ENCODE peak calls at places on chromosomes 12 and 14, in four cellular contexts. Y is NCI-H1105, R is cardiac fibroblast, B is G401. W is an unnamed sample.

GRCh38 chr12:120936197-120936596 is 32.0 kb upstream of the SPPL3 start:
- DNase-seq in Y (no peak), R (no peak), B (no peak), W (no peak)

GRCh38 chr14:69614592-69614991 is 3.2 kb downstream of the SUSD6 start:
- DNase-seq in Y (no peak), R (no peak), B (peak), W (no peak)

GRCh38 chr12:175250-175649 is 38.7 kb downstream of the SLC6A12 start:
- DNase-seq in Y (no peak), R (no peak), B (peak), W (no peak)

GRCh38 chr14:39035336-39035735 is 67.7 kb downstream of the SEC23A start:
- DNase-seq in Y (no peak), R (no peak), B (no peak), W (no peak)

GRCh38 chr12:126033746-126034145 is 968.5 kb downstream of the AACS start:
- DNase-seq in Y (no peak), R (no peak), B (no peak), W (no peak)

GRCh38 chr12:106840217-106840616 is 65.7 kb downstream of the RIC8B start:
- DNase-seq in Y (no peak), R (peak), B (no peak), W (no peak)

GRCh38 chr12:52126050-52126604 is 46.6 kb downstream of the SMIM41 start:
- DNase-seq in Y (no peak), R (no peak), B (no peak), W (no peak)

GRCh38 chr12:112803620-112804279 is 12.2 kb downstream of the RPH3A start:
- DNase-seq in Y (no peak), R (no peak), B (no peak), W (no peak)

GRCh38 chr12:19404232-19404880 is 34.9 kb upstream of the AEBP2 start:
- DNase-seq in Y (no peak), R (no peak), B (no peak), W (no peak)

GRCh38 chr14:68424443-68425172 is 368.3 kb downstream of the ZFP36L1 start:
- DNase-seq in Y (no peak), R (no peak), B (no peak), W (no peak)

GRCh38 chr12:122227341-122227740 is 1.5 kb upstream of the DIABLO start:
- DNase-seq in Y (peak), R (no peak), B (no peak), W (no peak)

GRCh38 chr12:8065991-8066594 is at the start of gene C3AR1:
- DNase-seq in Y (no peak), R (peak), B (no peak), W (no peak)

GRCh38 chr12:89349814-89350213 is 2.5 kb downstream of the DUSP6 start:
- DNase-seq in Y (no peak), R (peak), B (no peak), W (no peak)

GRCh38 chr14:90519262-90519920 is 122.6 kb downstream of the CALM1 start:
- DNase-seq in Y (no peak), R (no peak), B (no peak), W (peak)

GRCh38 chr14:99338313-99338712 is 66.3 kb upstream of the BCL11B start:
- DNase-seq in Y (no peak), R (no peak), B (no peak), W (no peak)

GRCh38 chr14:100546051-100546443 is 41.2 kb downstream of the BEGAIN start:
- DNase-seq in Y (no peak), R (no peak), B (no peak), W (no peak)

GRCh38 chr12:99746538-99746937 is 99.0 kb downstream of the GARIN6 start:
- DNase-seq in Y (no peak), R (no peak), B (peak), W (no peak)

GRCh38 chr14:94451091-94451751 is 1.4 kb downstream of the SERPINA11 start:
- DNase-seq in Y (no peak), R (no peak), B (no peak), W (no peak)

GRCh38 chr12:49231881-49232650 is 32.8 kb upstream of the TUBA1C start:
- DNase-seq in Y (no peak), R (no peak), B (peak), W (peak)

GRCh38 chr12:15005064-15005463 is 32.2 kb downstream of the PDE6H start:
- DNase-seq in Y (peak), R (no peak), B (no peak), W (no peak)

GRCh38 chr14:42806909-42807315 is 1200.2 kb downstream of the LRFN5 start:
- DNase-seq in Y (no peak), R (peak), B (no peak), W (no peak)

GRCh38 chr14:68593806-68594536 is 198.9 kb downstream of the ZFP36L1 start:
- DNase-seq in Y (no peak), R (no peak), B (no peak), W (no peak)

GRCh38 chr12:108933950-108934349 is 54.1 kb downstream of the DAO start:
- DNase-seq in Y (no peak), R (no peak), B (no peak), W (peak)

GRCh38 chr12:45801625-45802024 is 72.1 kb downstream of the ARID2 start:
- DNase-seq in Y (no peak), R (no peak), B (no peak), W (no peak)

GRCh38 chr14:92646952-92647461 is 101.4 kb downstream of the LGMN start:
- DNase-seq in Y (no peak), R (peak), B (no peak), W (no peak)

GRCh38 chr14:99561827-99562226 is 42.2 kb downstream of the CCDC85C start:
- DNase-seq in Y (no peak), R (no peak), B (peak), W (no peak)

GRCh38 chr12:94873368-94874085 is 130.0 kb downstream of the NDUFA12 start:
- DNase-seq in Y (peak), R (no peak), B (no peak), W (no peak)

GRCh38 chr14:32816588-32816987 is 122.1 kb upstream of the NPAS3 start:
- DNase-seq in Y (no peak), R (no peak), B (no peak), W (no peak)

GRCh38 chr14:50462111-50462510 is 65.4 kb upstream of the CDKL1 start:
- DNase-seq in Y (no peak), R (no peak), B (no peak), W (no peak)

GRCh38 chr14:20799955-20800544 is 2.6 kb downstream of the RNASE1 start:
- DNase-seq in Y (no peak), R (no peak), B (no peak), W (no peak)

W was measured in posterior vena cava.